ENCODE peak calls at places on chromosomes 1 and 21, in four cellular contexts. Z, S, X and D are unnamed samples.

GRCh38 chr1:1788646-1789431 is 10.6 kb upstream of the NADK start:
- DNase-seq in Z (no peak), S (no peak), X (no peak), D (no peak)

GRCh38 chr1:224070521-224070920 is 43.4 kb upstream of the FBXO28 start:
- DNase-seq in Z (no peak), S (no peak), X (no peak), D (no peak)

GRCh38 chr21:42671778-42672593 is 18.6 kb downstream of the PDE9A start:
- DNase-seq in Z (no peak), S (no peak), X (no peak), D (no peak)

GRCh38 chr1:22702671-22703070 is 8.0 kb upstream of the EPHB2 start:
- DNase-seq in Z (no peak), S (no peak), X (no peak), D (no peak)

GRCh38 chr1:206631085-206631509 is 4.2 kb upstream of the DYRK3 start:
- DNase-seq in Z (peak), S (peak), X (no peak), D (peak)

GRCh38 chr1:7256526-7256925 is 471.3 kb downstream of the CAMTA1 start:
- DNase-seq in Z (no peak), S (no peak), X (no peak), D (no peak)

GRCh38 chr1:115136106-115136505 is 46.8 kb upstream of the TSPAN2 start:
- DNase-seq in Z (no peak), S (no peak), X (no peak), D (no peak)

GRCh38 chr1:23562138-23562819 is 3.0 kb upstream of the ID3 start:
- DNase-seq in Z (peak), S (peak), X (no peak), D (peak)

GRCh38 chr1:38528600-38528999 is 331.0 kb downstream of the RRAGC start:
- DNase-seq in Z (no peak), S (no peak), X (no peak), D (no peak)

GRCh38 chr1:11174271-11174942 is 14.7 kb upstream of the ANGPTL7 start:
- DNase-seq in Z (no peak), S (no peak), X (no peak), D (no peak)

GRCh38 chr1:194477908-194478307 is 1291.5 kb upstream of the B3GALT2 start:
- DNase-seq in Z (no peak), S (no peak), X (no peak), D (no peak)

GRCh38 chr21:27550258-27550657 is 583.4 kb upstream of the ADAMTS5 start:
- DNase-seq in Z (no peak), S (no peak), X (no peak), D (no peak)

GRCh38 chr1:4616831-4617465 is 37.5 kb upstream of the AJAP1 start:
- DNase-seq in Z (no peak), S (no peak), X (no peak), D (no peak)

GRCh38 chr1:36258960-36259344 is 34.7 kb downstream of the THRAP3 start:
- DNase-seq in Z (no peak), S (no peak), X (no peak), D (no peak)